ENCODE peak calls at places on chromosome 3, in five cellular contexts. B is mammary epithelial cell, O is GM20000, H is A549, X is endodermal cell. D is an unnamed sample.

GRCh38 chr3:165463546-165463945 is 267.4 kb upstream of the SLITRK3 start:
- DNase-seq in B (no peak), O (no peak), H (no peak), X (no peak), D (peak; percentile 3)

GRCh38 chr3:15300318-15301078 is 31.9 kb downstream of the SH3BP5 start:
- DNase-seq in B (peak; percentile 94), O (no peak), H (peak; percentile 67), X (no peak), D (peak; percentile 87)

GRCh38 chr3:81308296-81308695 is 453.1 kb downstream of the GBE1 start:
- DNase-seq in B (no peak), O (no peak), H (no peak), X (no peak), D (peak; percentile 38)

GRCh38 chr3:16028604-16029003 is 145.9 kb upstream of the GALNT15 start:
- DNase-seq in B (no peak), O (no peak), H (no peak), X (no peak), D (peak; percentile 8)

GRCh38 chr3:114155370-114155821 is 23.5 kb downstream of the DRD3 start:
- DNase-seq in B (no peak), O (peak; percentile 22), H (peak; percentile 25), X (peak; percentile 82), D (peak; percentile 32)

GRCh38 chr3:130490246-130490645 is 26.7 kb upstream of the COL6A6 start:
- DNase-seq in B (no peak), O (no peak), H (no peak), X (no peak), D (no peak)

GRCh38 chr3:159637895-159638542 is 350.6 kb upstream of the IL12A start:
- DNase-seq in B (no peak), O (no peak), H (no peak), X (no peak), D (peak; percentile 60)

GRCh38 chr3:69511361-69511760 is 125.5 kb upstream of the FRMD4B start:
- DNase-seq in B (no peak), O (no peak), H (no peak), X (no peak), D (no peak)

GRCh38 chr3:117651271-117651670 is 941.7 kb downstream of the TUSC7 start:
- DNase-seq in B (no peak), O (no peak), H (no peak), X (no peak), D (no peak)

GRCh38 chr3:156750191-156750873 is 75.8 kb upstream of the LEKR1 start:
- DNase-seq in B (peak; percentile 33), O (no peak), H (no peak), X (peak; percentile 70), D (peak; percentile 38)

GRCh38 chr3:31868246-31868645 is 112.8 kb downstream of the OSBPL10 start:
- DNase-seq in B (no peak), O (no peak), H (no peak), X (no peak), D (no peak)

GRCh38 chr3:61715886-61716527 is 154.6 kb downstream of the PTPRG start:
- DNase-seq in B (no peak), O (no peak), H (no peak), X (no peak), D (no peak)

GRCh38 chr3:4908066-4908768 is 71.0 kb upstream of the BHLHE40 start:
- DNase-seq in B (no peak), O (peak; percentile 39), H (no peak), X (no peak), D (no peak)

GRCh38 chr3:37938011-37938410 is 52.6 kb upstream of the VILL start:
- DNase-seq in B (no peak), O (no peak), H (no peak), X (no peak), D (no peak)

GRCh38 chr3:105806361-105806760 is 62.5 kb downstream of the CBLB start:
- DNase-seq in B (peak; percentile 64), O (peak; percentile 10), H (peak; percentile 16), X (no peak), D (peak; percentile 45)

GRCh38 chr3:16809482-16809881 is 75.3 kb upstream of the PLCL2 start:
- DNase-seq in B (no peak), O (no peak), H (no peak), X (no peak), D (no peak)

GRCh38 chr3:9955067-9955502 is 2.9 kb upstream of the PRRT3 start:
- DNase-seq in B (no peak), O (no peak), H (no peak), X (peak; percentile 75), D (no peak)

GRCh38 chr3:7710284-7710683 is 791.3 kb upstream of the LMCD1 start:
- DNase-seq in B (no peak), O (no peak), H (no peak), X (no peak), D (no peak)

GRCh38 chr3:192339214-192339613 is 388.1 kb downstream of the FGF12 start:
- DNase-seq in B (no peak), O (no peak), H (no peak), X (no peak), D (no peak)

GRCh38 chr3:190359813-190360212 is 28.1 kb upstream of the CLDN16 start:
- DNase-seq in B (no peak), O (no peak), H (no peak), X (no peak), D (no peak)

GRCh38 chr3:17861476-17861875 is 119.0 kb upstream of the TBC1D5 start:
- DNase-seq in B (no peak), O (no peak), H (no peak), X (no peak), D (no peak)

GRCh38 chr3:40137586-40138295 is 171.8 kb upstream of the EIF1B start:
- DNase-seq in B (peak; percentile 86), O (no peak), H (no peak), X (no peak), D (peak; percentile 89)

GRCh38 chr3:45677045-45677436 is 12.2 kb upstream of the SACM1L start:
- DNase-seq in B (peak; percentile 85), O (no peak), H (peak; percentile 18), X (no peak), D (peak; percentile 92)

GRCh38 chr3:183394150-183394549 is 34.3 kb downstream of the MCF2L2 start:
- DNase-seq in B (peak; percentile 32), O (no peak), H (no peak), X (no peak), D (peak; percentile 43)

GRCh38 chr3:129112308-129113052 is 9.1 kb downstream of the RAB43 start:
- DNase-seq in B (no peak), O (no peak), H (no peak), X (no peak), D (no peak)

GRCh38 chr3:167656821-167657220 is 3.1 kb upstream of the WDR49 start:
- DNase-seq in B (no peak), O (no peak), H (no peak), X (no peak), D (no peak)

GRCh38 chr3:111715911-111716523 is 120.9 kb upstream of the ZBED2 start:
- DNase-seq in B (no peak), O (no peak), H (peak; percentile 65), X (peak; percentile 69), D (peak; percentile 60)

GRCh38 chr3:52502001-52502400 is 6.9 kb downstream of the STAB1 start:
- DNase-seq in B (no peak), O (no peak), H (no peak), X (no peak), D (no peak)

GRCh38 chr3:21273256-21273999 is 477.6 kb downstream of the ZNF385D start:
- DNase-seq in B (no peak), O (no peak), H (no peak), X (no peak), D (no peak)

GRCh38 chr3:72429589-72430362 is 418.5 kb downstream of the SHQ1 start:
- DNase-seq in B (no peak), O (no peak), H (no peak), X (no peak), D (no peak)

GRCh38 chr3:72426618-72427397 is 421.4 kb downstream of the SHQ1 start:
- DNase-seq in B (no peak), O (no peak), H (no peak), X (no peak), D (no peak)

GRCh38 chr3:72432271-72432670 is 416.0 kb downstream of the SHQ1 start:
- DNase-seq in B (no peak), O (no peak), H (no peak), X (no peak), D (no peak)

GRCh38 chr3:72427575-72427974 is 420.7 kb downstream of the SHQ1 start:
- DNase-seq in B (no peak), O (no peak), H (no peak), X (no peak), D (no peak)

GRCh38 chr3:72428803-72429202 is 419.4 kb downstream of the SHQ1 start:
- DNase-seq in B (no peak), O (no peak), H (no peak), X (no peak), D (no peak)
- TF ChIP-seq CTCF in B (no peak), O (no peak), H (no peak), X (no peak), D (no peak)

GRCh38 chr3:195059471-195060216 is 211.3 kb downstream of the XXYLT1 start:
- DNase-seq in B (no peak), O (no peak), H (no peak), X (no peak), D (no peak)

GRCh38 chr3:195057716-195058115 is 213.2 kb downstream of the XXYLT1 start:
- DNase-seq in B (no peak), O (no peak), H (no peak), X (peak; percentile 30), D (no peak)

GRCh38 chr3:195058311-195059005 is 212.5 kb downstream of the XXYLT1 start:
- DNase-seq in B (no peak), O (no peak), H (no peak), X (peak; percentile 28), D (no peak)

GRCh38 chr3:195060217-195060481 is 210.8 kb downstream of the XXYLT1 start:
- DNase-seq in B (no peak), O (no peak), H (no peak), X (no peak), D (no peak)

GRCh38 chr3:195059006-195059350 is 212.0 kb downstream of the XXYLT1 start:
- DNase-seq in B (no peak), O (no peak), H (no peak), X (peak; percentile 43), D (no peak)
- TF ChIP-seq CTCF in B (no peak), O (no peak), H (no peak), X (no peak), D (no peak)

GRCh38 chr3:141292346-141293058 is 60.9 kb downstream of the PXYLP1 start:
- DNase-seq in B (no peak), O (no peak), H (no peak), X (no peak), D (no peak)
- TF ChIP-seq CTCF in B (no peak), O (no peak), H (no peak), X (no peak), D (no peak)

GRCh38 chr3:185937689-185938374 is at the start of gene TRA2B:
- DNase-seq in B (peak; percentile 95), O (peak; percentile 95), H (peak; percentile 78), X (peak; percentile 99), D (peak; percentile 98)
- TF ChIP-seq CTCF in B (no peak), O (no peak), H (no peak), X (peak; percentile 55), D (peak; percentile 20)

D was measured in epithelial cell of esophagus.